ENCODE peak calls at places on chromosomes 4 and X, in six cellular contexts. E is dorsolateral prefrontal cortex, T is left ventricle myocardium inferior, U is choroid plexus epithelial cell, I is fibroblast of the aortic adventitia, J is AG10803. B is an unnamed sample.

GRCh38 chr4:8688041-8688907 is 95.7 kb downstream of the CPZ start:
- DNase-seq in T (no peak), E (peak), I (no peak), J (no peak), U (peak), B (no peak)

GRCh38 chr4:162075691-162076090 is 88.1 kb downstream of the FSTL5 start:
- DNase-seq in J (no peak), E (no peak), U (peak), T (no peak), I (no peak), B (no peak)

GRCh38 chr4:853416-853781 is 27.5 kb upstream of the CPLX1 start:
- DNase-seq in J (no peak), E (no peak), T (no peak), U (no peak), I (no peak), B (no peak)

GRCh38 chr4:84804126-84804525 is 162.4 kb downstream of the WDFY3 start:
- DNase-seq in J (peak), T (no peak), E (no peak), I (peak), U (peak), B (no peak)

GRCh38 chr4:6943012-6943869 is 33.6 kb downstream of the TBC1D14 start:
- DNase-seq in I (no peak), T (no peak), J (no peak), U (no peak), E (no peak), B (no peak)

GRCh38 chr4:87758278-87758677 is 41.1 kb upstream of the IBSP start:
- DNase-seq in T (no peak), I (no peak), J (peak), E (no peak), U (peak), B (no peak)

GRCh38 chr4:118400362-118400761 is 47.6 kb upstream of the PRSS12 start:
- DNase-seq in J (no peak), T (no peak), E (no peak), I (no peak), U (peak), B (no peak)

GRCh38 chr4:534576-535151 is 35.7 kb downstream of the PIGG start:
- DNase-seq in T (no peak), I (no peak), J (no peak), U (no peak), E (no peak), B (no peak)

GRCh38 chr4:183876268-183876934 is 28.7 kb upstream of the STOX2 start:
- DNase-seq in J (peak), I (peak), T (peak), E (no peak), U (peak), B (no peak)

GRCh38 chr4:6346373-6347110 is 76.9 kb downstream of the WFS1 start:
- DNase-seq in U (no peak), T (no peak), E (no peak), J (no peak), I (no peak), B (no peak)

GRCh38 chrX:31353095-31353494 is 281.3 kb upstream of the FTHL17 start:
- DNase-seq in U (peak), E (no peak), I (no peak), T (no peak), J (peak), B (peak)

GRCh38 chrX:46325312-46325877 is 219.8 kb downstream of the ZNF674 start:
- DNase-seq in I (peak), U (peak), J (peak), T (no peak), E (no peak), B (no peak)

GRCh38 chr4:133137571-133137970 is 11.5 kb upstream of the PCDH10 start:
- DNase-seq in J (no peak), I (no peak), E (no peak), T (no peak), U (no peak), B (no peak)

GRCh38 chrX:18160369-18160768 is 60.3 kb downstream of the BEND2 start:
- DNase-seq in I (no peak), T (no peak), U (no peak), E (no peak), J (no peak), B (no peak)

GRCh38 chrX:38959736-38960534 is 158.7 kb downstream of the MID1IP1 start:
- DNase-seq in U (peak), I (peak), E (no peak), J (peak), T (no peak), B (no peak)

GRCh38 chr4:183469936-183470335 is 25.5 kb downstream of the CDKN2AIP start:
- DNase-seq in E (no peak), T (no peak), J (peak), U (no peak), I (peak), B (no peak)

GRCh38 chr4:26858035-26858918 is 2.4 kb upstream of the STIM2 start:
- DNase-seq in T (no peak), J (no peak), U (no peak), E (no peak), I (no peak), B (no peak)

GRCh38 chr4:38565271-38566199 is 98.5 kb upstream of the KLF3 start:
- DNase-seq in I (peak), U (peak), T (peak), J (peak), E (no peak), B (no peak)

GRCh38 chrX:9393571-9393970 is 71.3 kb upstream of the TBL1X start:
- DNase-seq in I (no peak), J (no peak), U (no peak), T (no peak), E (no peak), B (no peak)

GRCh38 chrX:95059909-95060308 is 1385.9 kb downstream of the FAM133A start:
- DNase-seq in I (no peak), U (peak), E (no peak), T (no peak), J (no peak), B (no peak)

GRCh38 chrX:13013353-13014110 is 30.9 kb downstream of the FAM9C start:
- DNase-seq in T (no peak), U (peak), E (no peak), I (no peak), J (peak), B (no peak)

GRCh38 chrX:11261260-11261659 is 32.0 kb upstream of the AMELX start:
- DNase-seq in T (no peak), J (peak), I (peak), U (peak), E (no peak), B (no peak)

GRCh38 chr4:30295652-30296051 is 424.5 kb upstream of the PCDH7 start:
- DNase-seq in U (no peak), E (no peak), I (no peak), T (no peak), J (no peak), B (no peak)

GRCh38 chr4:130127297-130127696 is 1031.3 kb downstream of the C4orf33 start:
- DNase-seq in U (no peak), E (no peak), T (no peak), J (no peak), I (no peak), B (no peak)

GRCh38 chr4:55868691-55869090 is 15.2 kb downstream of the EXOC1 start:
- DNase-seq in J (peak), E (no peak), U (no peak), T (no peak), I (no peak), B (no peak)

GRCh38 chr4:48340276-48340904 is 939 bp upstream of the SLAIN2 start:
- DNase-seq in I (peak), U (peak), E (no peak), T (no peak), J (peak), B (peak)

GRCh38 chr4:127155121-127155520 is 477.6 kb upstream of the INTU start:
- DNase-seq in J (peak), T (no peak), I (no peak), U (no peak), E (no peak), B (no peak)

GRCh38 chr4:8915201-8916200 is 43.9 kb upstream of the HMX1 start:
- DNase-seq in I (no peak), T (no peak), J (no peak), U (no peak), E (peak), B (no peak)

GRCh38 chr4:77095101-77095826 is 19.5 kb upstream of the CCNI start:
- DNase-seq in J (peak), E (peak), T (peak), I (peak), U (peak), B (peak)

GRCh38 chr4:20698820-20699219 is 1.4 kb upstream of the PACRGL start:
- DNase-seq in I (no peak), T (no peak), J (no peak), E (no peak), U (no peak), B (no peak)

GRCh38 chr4:169070895-169071218 is 60.8 kb upstream of the CBR4 start:
- DNase-seq in I (no peak), T (no peak), U (peak), E (no peak), J (no peak), B (no peak)

GRCh38 chr4:155566241-155566823 is 100.3 kb upstream of the GUCY1A1 start:
- DNase-seq in U (no peak), I (peak), T (no peak), J (peak), E (no peak), B (no peak)

GRCh38 chr4:158079661-158080060 is 93.2 kb downstream of the GASK1B start:
- DNase-seq in I (peak), T (no peak), E (no peak), U (no peak), J (peak), B (no peak)

GRCh38 chr4:37590016-37590415 is 96.2 kb downstream of the RELL1 start:
- DNase-seq in J (no peak), U (no peak), T (no peak), I (no peak), E (no peak), B (no peak)

GRCh38 chr4:182578402-182578801 is 335.2 kb downstream of the TENM3 start:
- DNase-seq in I (peak), T (no peak), U (peak), E (no peak), J (peak), B (peak)

DNA sequence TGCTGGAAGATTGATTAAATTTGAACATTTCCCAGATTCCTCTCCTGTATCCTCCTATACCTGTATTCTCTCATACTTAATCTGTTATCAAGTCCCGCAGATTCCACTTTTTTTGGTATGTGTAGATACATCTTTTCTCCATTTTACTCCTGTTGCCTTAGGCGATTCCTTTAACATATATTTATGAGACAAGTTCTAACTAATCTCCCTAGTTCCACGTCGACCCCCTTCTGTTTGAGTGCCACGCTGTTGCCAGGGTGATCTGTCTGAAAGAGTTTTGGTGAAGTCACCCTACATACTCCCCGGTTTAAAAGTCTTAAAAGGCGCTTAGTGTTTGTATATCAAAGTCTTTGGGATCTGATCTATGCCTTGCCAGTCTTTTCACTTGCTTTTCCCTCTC is 2.4 kb downstream of the HNRNPH2 start:
- DNase-seq in U (no peak), J (no peak), T (no peak), I (no peak), E (no peak), B (no peak)
- H3K4me3 ChIP-seq in U (peak), J (peak), T (peak), I (peak), E (peak), B (peak)

GRCh38 chrX:36898301-36898700 is 109.9 kb upstream of the FAM47C start:
- DNase-seq in J (peak), T (no peak), E (no peak), U (peak), I (no peak), B (no peak)
- TF ChIP-seq CTCF in J (peak), T (peak), E (peak), U (peak), I (no peak), B (no peak)

GRCh38 chrX:69504626-69505612 is 793 bp downstream of the NALF2 start:
- DNase-seq in E (no peak), U (no peak), J (no peak), I (no peak), T (no peak), B (no peak)
- H3K4me3 ChIP-seq in E (peak), U (peak), J (no peak), I (no peak), T (peak), B (no peak)

GRCh38 chrX:107324493-107325310 is 118.3 kb downstream of the DNAAF6 start:
- DNase-seq in E (no peak), U (peak), T (no peak), I (peak), J (no peak), B (no peak)
- TF ChIP-seq CTCF in E (no peak), U (peak), T (peak), I (peak), J (peak), B (peak)

GRCh38 chrX:53050841-53051240 is 2.3 kb downstream of the GPR173 start:
- DNase-seq in E (no peak), T (no peak), U (no peak), I (peak), J (peak), B (no peak)
- H3K4me3 ChIP-seq in E (peak), T (no peak), U (no peak), I (peak), J (peak), B (peak)

GRCh38 chr4:160877087-160877790 is 1286.6 kb downstream of the FSTL5 start:
- DNase-seq in U (peak), J (no peak), I (no peak), T (no peak), E (no peak), B (no peak)
- TF ChIP-seq CTCF in U (no peak), J (no peak), I (no peak), T (no peak), E (no peak), B (no peak)

B was measured in HFF-Myc.